ENCODE peak calls at places on chromosomes 11 and 22, in seven cellular contexts. N is OCI-LY7; I is CD4-positive, alpha-beta T cell; B is AG04450; X is colonic mucosa; Z is PC-3; P is stomach. T is an unnamed sample.

GRCh38 chr22:37804886-37805857 is 2.6 kb upstream of the GCAT start:
- DNase-seq in N (no peak), I (peak), B (no peak), X (peak), Z (peak), P (peak), T (peak)

GRCh38 chr11:65373839-65374580 is 8.4 kb downstream of the SLC25A45 start:
- DNase-seq in N (no peak), I (no peak), B (no peak), X (no peak), Z (no peak), P (no peak), T (no peak)

GRCh38 chr11:68711114-68711513 is 26.8 kb downstream of the GAL start:
- DNase-seq in N (no peak), I (no peak), B (no peak), X (no peak), Z (no peak), P (no peak), T (no peak)

GRCh38 chr11:129320485-129320884 is 55.2 kb upstream of the BARX2 start:
- DNase-seq in N (no peak), I (no peak), B (no peak), X (no peak), Z (peak), P (no peak), T (no peak)

GRCh38 chr11:117273550-117274289 is 17.4 kb upstream of the BACE1-AS start:
- DNase-seq in N (no peak), I (no peak), B (peak), X (no peak), Z (no peak), P (no peak), T (no peak)

GRCh38 chr11:131694526-131695424 is 324.4 kb downstream of the NTM start:
- DNase-seq in N (peak), I (peak), B (peak), X (peak), Z (peak), P (peak), T (peak)

GRCh38 chr22:38032681-38033521 is 24.3 kb upstream of the PICK1 start:
- DNase-seq in N (no peak), I (no peak), B (peak), X (no peak), Z (no peak), P (no peak), T (no peak)

GRCh38 chr11:111531687-111532364 is 8.7 kb upstream of the LAYN start:
- DNase-seq in N (no peak), I (no peak), B (peak), X (no peak), Z (peak), P (no peak), T (peak)

GRCh38 chr11:3056296-3057068 is 741 bp downstream of the CARS1 start:
- DNase-seq in N (peak), I (no peak), B (no peak), X (peak), Z (peak), P (peak), T (no peak)

GRCh38 chr22:32329202-32329645 is 28.4 kb upstream of the RFPL3 start:
- DNase-seq in N (no peak), I (no peak), B (no peak), X (no peak), Z (no peak), P (peak), T (no peak)

GRCh38 chr11:121467965-121468364 is 15.2 kb upstream of the SORL1-AS1 start:
- DNase-seq in N (no peak), I (peak), B (no peak), X (no peak), Z (no peak), P (no peak), T (no peak)

GRCh38 chr11:72081856-72082255 is 1.2 kb downstream of the LRRC51 start:
- DNase-seq in N (no peak), I (no peak), B (no peak), X (no peak), Z (peak), P (no peak), T (no peak)

GRCh38 chr22:41478891-41479521 is 10.1 kb downstream of the ACO2 start:
- DNase-seq in N (no peak), I (no peak), B (no peak), X (no peak), Z (no peak), P (no peak), T (no peak)

GRCh38 chr11:130877532-130877931 is 38.7 kb downstream of the SNX19 start:
- DNase-seq in N (no peak), I (no peak), B (no peak), X (no peak), Z (no peak), P (no peak), T (no peak)

GRCh38 chr11:5809122-5809519 is 397 bp downstream of the OR52N2 start:
- DNase-seq in N (no peak), I (no peak), B (no peak), X (no peak), Z (no peak), P (no peak), T (no peak)

GRCh38 chr11:99592241-99592640 is 571.5 kb downstream of the CNTN5 start:
- DNase-seq in N (no peak), I (no peak), B (no peak), X (no peak), Z (peak), P (no peak), T (no peak)

GRCh38 chr11:29002816-29003215 is 894.6 kb downstream of the METTL15 start:
- DNase-seq in N (no peak), I (no peak), B (no peak), X (no peak), Z (no peak), P (no peak), T (no peak)

GRCh38 chr11:29005401-29005980 is 897.3 kb downstream of the METTL15 start:
- DNase-seq in N (no peak), I (no peak), B (no peak), X (no peak), Z (no peak), P (no peak), T (no peak)

DNA sequence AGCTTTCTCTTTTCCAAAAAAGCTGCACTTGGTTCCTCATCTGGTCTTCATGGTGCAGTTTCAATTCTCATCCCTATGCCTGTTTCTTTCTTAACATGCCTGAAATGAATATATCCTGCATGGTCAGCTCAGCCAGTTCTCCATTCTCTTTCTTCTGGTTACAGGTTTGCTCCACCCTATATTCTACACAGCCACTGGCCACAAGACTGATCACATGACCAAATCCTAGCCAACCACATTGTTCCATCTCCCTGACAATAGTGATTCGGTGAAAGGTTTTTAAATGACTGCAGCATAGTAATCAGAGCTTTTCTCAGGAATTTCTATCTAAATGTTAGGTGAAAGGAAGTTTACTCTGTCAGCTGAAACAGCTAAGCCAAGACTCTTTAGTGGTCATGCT is 891.4 kb downstream of the METTL15 start:
- DNase-seq in N (no peak), I (no peak), B (no peak), X (no peak), Z (no peak), P (no peak), T (no peak)
- H3K27ac ChIP-seq in N (no peak), I (no peak), B (no peak), X (no peak), Z (no peak), P (no peak), T (no peak)

GRCh38 chr11:73869234-73869949 is 7.3 kb downstream of the COA4 start:
- DNase-seq in N (no peak), I (no peak), B (no peak), X (peak), Z (peak), P (no peak), T (no peak)
- H3K27ac ChIP-seq in N (no peak), I (no peak), B (no peak), X (peak), Z (peak), P (no peak), T (no peak)

GRCh38 chr11:96114178-96115070 is 190.5 kb upstream of the MTMR2 start:
- DNase-seq in N (no peak), I (no peak), B (no peak), X (no peak), Z (peak), P (no peak), T (no peak)
- H3K27ac ChIP-seq in N (no peak), I (no peak), B (no peak), X (no peak), Z (no peak), P (no peak), T (peak)

GRCh38 chr11:44857490-44857889 is 93.2 kb downstream of the TP53I11 start:
- DNase-seq in N (no peak), I (no peak), B (no peak), X (no peak), Z (no peak), P (no peak), T (no peak)
- H3K27ac ChIP-seq in N (no peak), I (no peak), B (no peak), X (no peak), Z (no peak), P (peak), T (no peak)

T was measured in epithelial cell of prostate.